ENCODE peak calls at places on chromosomes 11 and 22, in six cellular contexts. C is OCI-LY7, R is keratinocyte, D is PC-9, O is HCT116, M is hepatocyte. W is an unnamed sample. For H3K79me2, the result is how much of the 10 kb centered on the place peaks cover.

GRCh38 chr11:86151188-86152005 is 82.5 kb upstream of the PICALM start:
- DNase-seq in R (no peak), D (peak), M (peak), O (no peak), C (no peak), W (peak)

GRCh38 chr11:111937859-111938258 is 716 bp downstream of the DIXDC1 start:
- DNase-seq in C (no peak), D (no peak), R (no peak), M (no peak), O (no peak), W (no peak)

GRCh38 chr11:118488480-118489109 is 38.7 kb upstream of the TTC36 start:
- DNase-seq in O (peak), M (peak), R (peak), D (peak), C (peak), W (peak)

GRCh38 chr22:30221121-30221992 is 25.2 kb downstream of the LIF start:
- DNase-seq in C (peak), R (no peak), D (no peak), M (no peak), O (no peak), W (peak)

GRCh38 chr11:60492488-60493009 is at the start of gene MS4A12:
- DNase-seq in M (no peak), O (no peak), R (no peak), D (no peak), C (no peak), W (no peak)

GRCh38 chr11:73467505-73467904 is 91.3 kb downstream of the RELT start:
- DNase-seq in C (no peak), R (no peak), M (no peak), O (no peak), D (no peak), W (no peak)

GRCh38 chr11:68282141-68282860 is 10.5 kb upstream of the C11orf24 start:
- DNase-seq in C (no peak), D (no peak), R (peak), O (no peak), M (no peak), W (peak)

GRCh38 chr22:48921411-48921903 is 906.2 kb downstream of the BRD1 start:
- DNase-seq in O (no peak), C (no peak), D (no peak), M (no peak), R (no peak), W (no peak)

GRCh38 chr11:9714540-9714939 is 50.7 kb downstream of the SWAP70 start:
- DNase-seq in R (no peak), M (no peak), C (no peak), O (no peak), D (no peak), W (no peak)

GRCh38 chr22:30485362-30485988 is 13.7 kb upstream of the SEC14L3 start:
- DNase-seq in O (peak), R (peak), D (peak), M (peak), C (peak), W (peak)

GRCh38 chr22:19679476-19680099 is 34.7 kb upstream of the SEPTIN5 start:
- DNase-seq in M (no peak), O (no peak), D (no peak), R (no peak), C (peak), W (peak)

GRCh38 chr11:9462172-9462799 is 1.5 kb downstream of the ZNF143 start:
- DNase-seq in C (peak), O (no peak), D (no peak), M (no peak), R (no peak), W (no peak)

GRCh38 chr11:66720223-66720898 is 8.7 kb downstream of the SPTBN2 start:
- DNase-seq in C (no peak), O (peak), R (no peak), M (peak), D (peak), W (peak)

GRCh38 chr11:92916299-92916698 is 53.2 kb upstream of the MTNR1B start:
- DNase-seq in C (no peak), D (no peak), R (no peak), M (no peak), O (no peak), W (no peak)

GRCh38 chr11:92915551-92915950 is 53.9 kb upstream of the MTNR1B start:
- DNase-seq in M (no peak), R (no peak), O (no peak), D (no peak), C (no peak), W (no peak)

GRCh38 chr11:92920295-92920694 is 49.2 kb upstream of the MTNR1B start:
- DNase-seq in M (no peak), R (no peak), O (no peak), C (no peak), D (no peak), W (no peak)

GRCh38 chr11:92917927-92918326 is 51.5 kb upstream of the MTNR1B start:
- DNase-seq in R (no peak), C (no peak), O (no peak), M (no peak), D (no peak), W (no peak)
- H3K79me2 ChIP-seq in R (under half), C (under half), O (under half), M (under half), D (under half), W (under half)

DNA sequence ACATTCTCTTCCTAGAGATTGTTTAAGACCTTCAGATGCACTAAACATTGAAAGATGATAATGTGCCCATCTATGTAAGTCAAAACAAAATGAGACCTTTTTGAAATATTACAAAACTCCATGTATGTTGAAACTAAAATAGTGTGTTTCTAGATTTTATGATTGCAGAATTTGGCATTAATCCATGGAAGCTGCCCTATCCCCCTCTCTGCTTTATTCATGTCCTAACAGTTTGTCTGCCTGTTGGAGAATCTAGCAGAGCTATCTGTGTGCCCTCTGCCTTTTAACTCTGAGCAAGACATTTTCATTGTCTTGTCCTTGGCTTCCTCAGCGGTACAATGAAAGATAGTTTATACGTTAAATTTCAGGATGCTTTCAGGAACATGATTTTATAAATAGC is 105.5 kb downstream of the FAT3 start:
- DNase-seq in D (no peak), R (no peak), C (no peak), O (no peak), M (no peak), W (no peak)
- H3K4me3 ChIP-seq in D (no peak), R (no peak), C (no peak), O (no peak), M (no peak), W (no peak)

GRCh38 chr11:65576867-65577755 is 1.3 kb downstream of the EHBP1L1 start:
- DNase-seq in M (peak), O (no peak), R (no peak), C (peak), D (peak), W (no peak)

GRCh38 chr11:65576232-65576866 is 496 bp downstream of the EHBP1L1 start:
- DNase-seq in O (no peak), D (no peak), M (no peak), R (no peak), C (no peak), W (peak)

GRCh38 chr11:65578134-65578533 is 2.3 kb downstream of the EHBP1L1 start:
- DNase-seq in O (no peak), D (no peak), M (no peak), C (no peak), R (no peak), W (no peak)

GRCh38 chr11:65578667-65579066 is 2.8 kb downstream of the EHBP1L1 start:
- DNase-seq in M (no peak), C (no peak), O (no peak), D (no peak), R (no peak), W (no peak)

DNA sequence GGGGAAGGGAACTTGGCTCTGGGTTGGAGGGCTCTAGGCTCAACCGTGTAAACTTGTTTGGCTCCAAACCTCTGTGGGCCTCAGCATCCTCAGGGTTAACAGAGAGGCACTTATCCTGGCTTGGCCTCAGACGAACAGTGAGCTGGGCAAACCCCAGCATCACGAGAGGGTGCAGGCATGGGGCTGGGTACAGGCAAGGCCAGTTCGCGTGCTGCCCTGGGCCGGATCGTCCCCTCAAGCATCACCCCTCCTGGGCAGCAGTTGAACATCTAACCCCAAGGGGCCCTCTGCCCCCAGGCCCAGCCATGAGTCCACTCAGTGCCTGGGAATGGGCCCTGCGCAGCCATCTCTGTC is 1.9 kb downstream of the EHBP1L1 start:
- DNase-seq in M (no peak), C (no peak), R (no peak), O (no peak), D (no peak), W (no peak)
- H3K27ac ChIP-seq in M (no peak), C (peak), R (peak), O (peak), D (peak), W (peak)

GRCh38 chr11:91314521-91314920 is 910.1 kb upstream of the FAT3 start:
- DNase-seq in C (no peak), M (no peak), D (no peak), O (no peak), R (no peak), W (no peak)
- H3K79me2 ChIP-seq in C (under half), M (under half), D (under half), O (under half), R (under half), W (under half)